ENCODE peak calls at places on chromosomes 2 and 18, in six cellular contexts. R, T, N, Z, S and J are unnamed samples.

GRCh38 chr18:24601624-24602023 is 141.2 kb downstream of the HRH4 start:
- DNase-seq in Z (no peak), N (no peak), T (no peak), R (no peak), S (no peak), J (no peak)

GRCh38 chr2:121336528-121337294 is 51.7 kb upstream of the TFCP2L1 start:
- DNase-seq in R (no peak), T (peak; percentile 55), N (no peak), S (no peak), Z (no peak), J (no peak)

GRCh38 chr2:110872521-110872920 is 140.1 kb downstream of the ACOXL start:
- DNase-seq in Z (no peak), R (no peak), N (no peak), S (no peak), T (no peak), J (no peak)

GRCh38 chr18:78406743-78407455 is 572.7 kb upstream of the SALL3 start:
- DNase-seq in Z (peak; percentile 36), T (no peak), S (no peak), N (no peak), R (no peak), J (no peak)

GRCh38 chr18:3401669-3402620 is 48.0 kb upstream of the TGIF1 start:
- DNase-seq in R (no peak), Z (no peak), S (no peak), T (no peak), N (no peak), J (no peak)

GRCh38 chr2:88080545-88080944 is 12.9 kb downstream of the SMYD1 start:
- DNase-seq in S (no peak), R (no peak), Z (no peak), N (no peak), T (no peak), J (no peak)

GRCh38 chr2:226337941-226338605 is 461.5 kb downstream of the IRS1 start:
- DNase-seq in S (no peak), N (no peak), T (no peak), Z (no peak), R (no peak), J (no peak)

GRCh38 chr18:79789901-79790885 is 7.5 kb upstream of the KCNG2 start:
- DNase-seq in S (no peak), T (no peak), N (no peak), R (no peak), Z (no peak), J (no peak)

GRCh38 chr2:54871457-54872103 is 148.1 kb downstream of the EML6 start:
- DNase-seq in Z (no peak), R (no peak), T (no peak), N (no peak), S (no peak), J (no peak)

DNA sequence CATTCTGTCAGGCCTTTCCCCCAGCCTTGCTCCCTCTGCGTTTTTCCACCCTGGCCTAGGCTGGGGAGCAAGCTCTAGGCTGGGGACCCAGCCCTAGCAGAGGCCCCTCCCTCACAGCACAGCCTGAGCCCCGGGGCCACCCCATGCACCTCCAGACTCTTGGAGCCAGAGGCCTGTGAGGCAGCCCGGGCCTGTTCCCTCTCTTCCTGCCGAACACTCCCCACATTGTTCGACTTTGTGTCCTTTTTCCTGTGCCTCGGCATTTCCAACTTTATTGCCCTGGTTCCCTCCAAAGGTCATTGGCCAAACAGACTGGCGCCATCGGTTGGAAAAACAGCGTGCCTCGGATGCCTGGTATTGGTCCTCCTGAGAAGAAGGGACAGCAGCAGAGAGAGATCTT is 79.7 kb downstream of the HS1BP3 start:
- DNase-seq in Z (no peak), S (no peak), T (no peak), N (no peak), R (no peak), J (no peak)
- H3K27ac ChIP-seq in Z (no peak overlapping the region), S (peak overlapping the region; percentile 1), T (no peak overlapping the region), N (no peak overlapping the region), R (no peak overlapping the region), J (no peak overlapping the region)

GRCh38 chr2:109317471-109318090 is 188.6 kb downstream of the SH3RF3 start:
- DNase-seq in R (no peak), N (no peak), T (no peak), S (no peak), Z (no peak), J (no peak)

GRCh38 chr2:109316091-109316490 is 187.1 kb downstream of the SH3RF3 start:
- DNase-seq in N (no peak), T (no peak), Z (no peak), R (no peak), S (no peak), J (no peak)

GRCh38 chr2:109320195-109320935 is 191.4 kb downstream of the SH3RF3 start:
- DNase-seq in S (no peak), N (no peak), R (no peak), T (no peak), Z (no peak), J (no peak)

GRCh38 chr2:109318949-109319342 is 189.9 kb downstream of the SH3RF3 start:
- DNase-seq in T (no peak), S (no peak), N (no peak), Z (no peak), R (no peak), J (no peak)

GRCh38 chr2:109318150-109318948 is 189.3 kb downstream of the SH3RF3 start:
- DNase-seq in T (no peak), R (no peak), S (peak; percentile 34), Z (peak; percentile 69), N (peak; percentile 83), J (no peak)
- TF ChIP-seq CTCF in T (no peak), R (no peak), S (peak; percentile 26), Z (no peak), N (peak; percentile 41), J (peak; percentile 45)

GRCh38 chr2:33134764-33135560 is 188.2 kb downstream of the LTBP1 start:
- DNase-seq in R (no peak), S (no peak), Z (no peak), N (no peak), T (no peak), J (no peak)
- H3K27ac ChIP-seq in R (no peak overlapping the region), S (peak overlapping the region; percentile 88), Z (peak overlapping the region; percentile 8), N (peak overlapping the region; percentile 98), T (no peak overlapping the region), J (peak overlapping the region; percentile 86)

GRCh38 chr2:38407111-38407682 is 30.1 kb upstream of the ATL2 start:
- DNase-seq in Z (peak; percentile 44), S (no peak), T (peak; percentile 49), R (no peak), N (no peak), J (no peak)

GRCh38 chr2:38405917-38406596 is 29.0 kb upstream of the ATL2 start:
- DNase-seq in Z (no peak), R (no peak), N (no peak), S (no peak), T (no peak), J (no peak)

GRCh38 chr2:38406597-38407110 is 29.6 kb upstream of the ATL2 start:
- DNase-seq in R (no peak), T (no peak), N (no peak), Z (no peak), S (no peak), J (no peak)

GRCh38 chr2:38409136-38409903 is 32.2 kb upstream of the ATL2 start:
- DNase-seq in S (no peak), Z (no peak), T (no peak), N (no peak), R (no peak), J (no peak)

DNA sequence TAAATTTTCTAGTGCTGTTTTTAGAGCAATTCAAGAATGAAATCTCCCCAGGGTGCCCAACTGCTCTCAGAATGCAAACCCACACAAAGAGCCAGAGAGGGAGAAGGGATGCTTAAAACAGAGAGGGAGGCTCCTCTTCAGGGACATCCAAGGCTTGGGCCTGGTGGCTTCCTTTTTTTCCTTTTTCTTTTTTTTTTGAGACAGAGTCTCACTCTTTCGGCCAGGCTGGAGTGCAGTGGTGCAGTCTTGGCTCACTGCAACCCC is 32.8 kb upstream of the ATL2 start:
- DNase-seq in T (no peak), S (no peak), N (no peak), R (no peak), Z (no peak), J (no peak)
- TF ChIP-seq CTCF in T (no peak), S (no peak), N (no peak), R (no peak), Z (no peak), J (no peak)

GRCh38 chr2:15457868-15458267 is 103.3 kb downstream of the NBAS start:
- DNase-seq in R (no peak), Z (no peak), S (no peak), N (no peak), T (no peak), J (no peak)

GRCh38 chr2:15458277-15458676 is 102.9 kb downstream of the NBAS start:
- DNase-seq in R (no peak), S (no peak), T (no peak), N (no peak), Z (no peak), J (no peak)

GRCh38 chr2:15456343-15456742 is 104.8 kb downstream of the NBAS start:
- DNase-seq in R (no peak), Z (no peak), T (no peak), S (no peak), N (no peak), J (no peak)

DNA sequence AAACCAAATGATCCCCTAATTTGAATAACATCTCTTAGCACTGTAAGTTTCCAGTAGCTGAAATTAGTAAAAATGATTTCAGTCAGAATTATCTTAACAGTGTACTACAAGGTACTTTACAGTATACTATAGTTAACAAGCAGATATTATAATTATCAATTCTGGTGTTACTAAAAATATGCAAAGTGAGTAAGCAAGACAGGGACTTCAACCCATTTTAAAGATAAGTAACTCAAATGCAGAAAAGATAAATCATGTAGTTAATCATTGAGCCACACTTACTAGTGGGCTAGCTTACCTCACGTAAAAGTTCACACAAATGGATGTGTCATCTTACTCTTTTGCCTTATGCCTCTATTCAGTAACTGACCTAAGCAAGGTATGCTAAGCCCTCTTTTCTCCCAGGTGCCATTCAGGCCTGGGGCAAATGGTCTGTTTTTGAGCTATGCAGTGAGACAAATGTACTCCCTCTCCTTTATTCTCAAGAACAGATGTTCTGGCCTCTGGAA is 101.0 kb downstream of the NBAS start:
- DNase-seq in Z (no peak), N (no peak), S (no peak), R (no peak), T (no peak), J (no peak)
- H3K27ac ChIP-seq in Z (no peak overlapping the region), N (no peak overlapping the region), S (no peak overlapping the region), R (no peak overlapping the region), T (no peak overlapping the region), J (no peak overlapping the region)